ENCODE peak calls at places on chromosomes 6 and 20, in seven cellular contexts. U is progenitor cell of endocrine pancreas; P is GM13976; A is activated CD8-positive, alpha-beta T cell treated with anti-CD3 and anti-CD28 coated beads for 36 hours; M is body of pancreas; N is GM12878; S is astrocyte of the cerebellum. D is an unnamed sample.

GRCh38 chr6:164216368-164216767 is 801.9 kb downstream of the QKI start:
- DNase-seq in U (no peak), P (no peak), A (no peak), M (no peak), N (no peak), S (no peak), D (no peak)

GRCh38 chr6:105112577-105112976 is 67.2 kb downstream of the POPDC3 start:
- DNase-seq in U (no peak), P (no peak), A (no peak), M (no peak), N (no peak), S (no peak), D (no peak)

GRCh38 chr20:38338849-38339520 is 7.3 kb upstream of the LBP start:
- DNase-seq in U (no peak), P (no peak), A (no peak), M (no peak), N (no peak), S (no peak), D (no peak)

GRCh38 chr20:11274137-11274536 is 600.3 kb upstream of the JAG1 start:
- DNase-seq in U (no peak), P (peak; percentile 63), A (no peak), M (peak; percentile 54), N (no peak), S (peak; percentile 45), D (peak; percentile 50)

GRCh38 chr6:139534472-139535115 is 160.1 kb upstream of the CITED2 start:
- DNase-seq in U (no peak), P (no peak), A (no peak), M (peak; percentile 64), N (no peak), S (no peak), D (no peak)

GRCh38 chr6:92196320-92196719 is 1223.0 kb downstream of the EPHA7 start:
- DNase-seq in U (no peak), P (no peak), A (no peak), M (no peak), N (no peak), S (no peak), D (no peak)

GRCh38 chr6:118725944-118726343 is 74.6 kb upstream of the CEP85L start:
- DNase-seq in U (no peak), P (no peak), A (peak; percentile 94), M (no peak), N (no peak), S (no peak), D (no peak)

GRCh38 chr6:155380666-155381332 is 66.5 kb upstream of the TFB1M start:
- DNase-seq in U (no peak), P (no peak), A (no peak), M (no peak), N (no peak), S (no peak), D (no peak)

GRCh38 chr6:52539607-52540006 is 37.3 kb downstream of the TRAM2 start:
- DNase-seq in U (no peak), P (no peak), A (no peak), M (no peak), N (no peak), S (no peak), D (no peak)

GRCh38 chr6:100426241-100426640 is 38.5 kb downstream of the SIM1 start:
- DNase-seq in U (no peak), P (no peak), A (no peak), M (no peak), N (no peak), S (no peak), D (no peak)

GRCh38 chr6:156016186-156016976 is 560.7 kb upstream of the NOX3 start:
- DNase-seq in U (no peak), P (no peak), A (no peak), M (no peak), N (no peak), S (no peak), D (no peak)

GRCh38 chr20:62827323-62828050 is 10.6 kb downstream of the COL9A3 start:
- DNase-seq in U (no peak), P (no peak), A (no peak), M (no peak), N (no peak), S (no peak), D (no peak)

GRCh38 chr20:32562495-32562911 is 22.6 kb downstream of the NOL4L start:
- DNase-seq in U (no peak), P (no peak), A (no peak), M (no peak), N (no peak), S (no peak), D (no peak)

GRCh38 chr6:113526553-113526952 is 330.6 kb upstream of the MARCKS start:
- DNase-seq in U (no peak), P (no peak), A (no peak), M (no peak), N (no peak), S (no peak), D (no peak)

GRCh38 chr6:2166717-2167116 is 78.7 kb downstream of the GMDS start:
- DNase-seq in U (no peak), P (no peak), A (no peak), M (peak; percentile 90), N (no peak), S (no peak), D (no peak)

GRCh38 chr6:132511159-132511835 is 1.6 kb downstream of the STX7 start:
- DNase-seq in U (no peak), P (no peak), A (no peak), M (peak; percentile 27), N (no peak), S (no peak), D (no peak)

GRCh38 chr6:137692806-137693205 is 174.3 kb upstream of the TNFAIP3 start:
- DNase-seq in U (no peak), P (no peak), A (no peak), M (no peak), N (no peak), S (no peak), D (no peak)

GRCh38 chr6:26455357-26455970 is 2.3 kb upstream of the BTN2A1 start:
- DNase-seq in U (no peak), P (no peak), A (no peak), M (no peak), N (no peak), S (no peak), D (no peak)

GRCh38 chr6:122998403-122998965 is 2.4 kb downstream of the CLVS2 start:
- DNase-seq in U (no peak), P (no peak), A (no peak), M (no peak), N (no peak), S (no peak), D (no peak)

DNA sequence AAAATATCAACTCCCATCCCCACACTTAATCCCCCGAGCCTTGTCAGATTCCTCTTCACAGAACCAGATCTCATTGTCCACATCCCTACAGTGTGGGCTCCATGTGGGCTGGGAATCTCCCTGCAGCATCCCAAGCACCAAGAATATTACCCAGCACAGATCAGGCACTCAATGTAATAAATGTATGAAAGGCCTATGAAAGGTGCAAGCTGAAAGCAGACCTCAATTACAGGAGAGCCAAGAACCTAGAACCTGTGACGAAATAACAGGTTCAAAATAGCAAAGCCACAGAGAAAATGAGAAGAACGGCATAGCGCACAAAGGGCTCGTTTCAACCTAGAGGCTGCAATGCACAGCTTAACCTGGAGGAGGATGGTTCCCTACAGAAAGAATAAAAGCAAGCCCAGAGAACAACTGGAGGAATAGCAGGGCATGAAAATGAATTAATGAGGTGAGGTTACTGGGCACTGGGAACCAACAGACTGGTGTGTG is 3.1 kb downstream of the SLC23A2 start:
- DNase-seq in U (no peak), P (peak; percentile 71), A (no peak), M (no peak), N (peak; percentile 20), S (no peak), D (peak; percentile 57)
- TF ChIP-seq CTCF in U (peak; percentile 10), P (no peak), A (no peak), M (no peak), N (peak; percentile 25), S (peak; percentile 33), D (peak; percentile 28)

GRCh38 chr6:43860285-43860684 is 90.3 kb downstream of the VEGFA start:
- DNase-seq in U (no peak), P (no peak), A (no peak), M (peak; percentile 68), N (no peak), S (no peak), D (no peak)
- TF ChIP-seq CTCF in U (no peak), P (no peak), A (no peak), M (peak; percentile 33), N (no peak), S (no peak), D (no peak)

DNA sequence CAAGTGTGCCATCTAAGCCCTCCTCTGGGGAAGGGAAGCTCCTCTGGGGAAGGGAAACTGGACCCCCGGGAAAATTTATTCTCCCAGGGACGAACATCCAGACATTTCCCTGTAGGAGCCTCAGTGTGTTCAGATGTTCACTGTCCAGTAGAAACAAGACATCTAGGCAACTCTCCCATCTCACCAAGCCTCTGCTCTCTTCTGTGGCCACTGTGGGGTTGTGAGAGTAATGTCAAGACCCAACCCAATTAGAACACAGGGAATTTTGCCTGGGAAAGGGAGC is 3.6 kb upstream of the PTGIS start:
- DNase-seq in U (no peak), P (no peak), A (no peak), M (no peak), N (no peak), S (no peak), D (no peak)
- TF ChIP-seq CTCF in U (no peak), P (no peak), A (no peak), M (no peak), N (no peak), S (no peak), D (no peak)

DNA sequence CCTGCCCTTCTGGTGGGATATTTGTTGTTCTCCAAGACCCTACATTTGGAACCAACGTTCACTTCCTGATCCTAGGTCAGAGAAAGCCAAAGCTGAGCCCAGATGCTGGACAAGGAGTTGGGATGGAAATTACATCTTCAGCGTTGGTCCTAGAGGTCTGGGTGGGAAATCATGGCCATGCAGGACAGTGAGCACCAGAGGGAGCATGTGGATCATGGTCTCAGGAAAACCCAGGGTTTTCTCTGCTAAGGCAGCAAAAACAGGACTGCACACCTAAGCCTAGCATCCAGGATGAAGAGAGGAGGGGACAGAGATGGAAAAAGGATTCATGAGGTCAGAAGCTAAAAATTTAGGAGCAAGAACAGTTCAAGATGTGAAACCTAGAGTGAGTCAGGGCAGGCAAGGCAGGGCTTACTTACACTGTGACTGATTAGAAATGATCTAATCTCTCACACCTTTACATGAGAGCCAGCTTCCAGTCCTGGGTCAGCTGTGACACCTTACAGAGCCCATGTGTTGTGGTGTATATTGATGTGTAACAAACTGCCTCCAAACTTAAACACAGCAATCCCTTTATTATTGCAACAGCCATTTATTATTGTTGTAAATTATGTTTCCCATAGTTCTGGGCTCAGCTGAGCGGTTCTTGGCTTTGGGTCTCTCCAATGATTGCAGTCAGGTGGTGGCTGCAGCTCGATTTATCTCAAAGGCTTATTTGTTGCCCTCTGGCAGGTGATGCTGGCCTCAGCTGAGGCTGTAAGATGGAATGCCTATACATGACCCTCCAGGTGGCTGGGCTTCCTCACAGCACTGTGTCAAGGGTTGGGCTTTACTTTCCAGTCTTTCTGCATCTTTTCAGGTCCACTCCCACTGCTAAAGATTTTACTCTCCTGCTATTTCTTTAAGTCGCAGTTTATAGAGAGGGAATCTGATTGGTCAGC is 6.5 kb downstream of the C20orf202 start:
- DNase-seq in U (no peak), P (no peak), A (peak; percentile 17), M (no peak), N (no peak), S (no peak), D (no peak)
- TF ChIP-seq CTCF in U (peak; percentile 14), P (no peak), A (no peak), M (no peak), N (peak; percentile 17), S (peak; percentile 52), D (no peak)